ENCODE peak calls at places on chromosomes 13 and 19, in eight cellular contexts. F is IMR-90, A is Peyer's patch, I is A549, C is esophagus muscularis mucosa, U is adrenal gland, L is uterus, K is esophagus squamous epithelium. G is an unnamed sample.

GRCh38 chr13:29901714-29902631 is 51.6 kb upstream of the UBL3 start:
- DNase-seq in F (peak; percentile 97), A (no peak), I (no peak), C (no peak), U (no peak), L (peak; percentile 57), K (no peak), G (no peak)

GRCh38 chr19:18951721-18952281 is 10.8 kb upstream of the HOMER3 start:
- DNase-seq in F (no peak), A (no peak), I (no peak), C (no peak), U (no peak), L (no peak), K (no peak), G (no peak)

GRCh38 chr13:38180670-38181069 is 169.0 kb upstream of the UFM1 start:
- DNase-seq in F (no peak), A (no peak), I (no peak), C (no peak), U (no peak), L (no peak), K (no peak), G (no peak)

GRCh38 chr13:27375686-27376326 is 48.6 kb upstream of the GTF3A start:
- DNase-seq in F (peak; percentile 70), A (peak; percentile 55), I (peak; percentile 62), C (no peak), U (peak; percentile 62), L (peak; percentile 50), K (no peak), G (peak; percentile 70)

GRCh38 chr13:39040206-39040605 is 1.9 kb downstream of the NHLRC3 start:
- DNase-seq in F (no peak), A (no peak), I (no peak), C (no peak), U (no peak), L (no peak), K (no peak), G (no peak)

GRCh38 chr13:49669735-49670309 is 21.5 kb downstream of the EBPL start:
- DNase-seq in F (peak; percentile 81), A (no peak), I (peak; percentile 28), C (no peak), U (peak; percentile 82), L (peak; percentile 56), K (no peak), G (peak; percentile 63)

GRCh38 chr19:17281391-17282304 is at the start of gene ANKLE1:
- DNase-seq in F (no peak), A (peak; percentile 54), I (no peak), C (no peak), U (no peak), L (no peak), K (no peak), G (no peak)

GRCh38 chr19:18789883-18790565 is 1.1 kb downstream of the COMP start:
- DNase-seq in F (no peak), A (peak; percentile 24), I (no peak), C (no peak), U (no peak), L (no peak), K (no peak), G (no peak)

GRCh38 chr19:4373601-4374441 is 26.5 kb downstream of the SH3GL1 start:
- DNase-seq in F (peak; percentile 36), A (no peak), I (no peak), C (no peak), U (peak; percentile 77), L (no peak), K (no peak), G (no peak)

GRCh38 chr19:4371898-4372629 is 28.3 kb downstream of the SH3GL1 start:
- DNase-seq in F (no peak), A (no peak), I (no peak), C (no peak), U (peak; percentile 34), L (no peak), K (no peak), G (no peak)

GRCh38 chr19:4374451-4375163 is 25.7 kb downstream of the SH3GL1 start:
- DNase-seq in F (peak; percentile 87), A (no peak), I (peak; percentile 52), C (peak; percentile 93), U (peak; percentile 95), L (peak; percentile 78), K (no peak), G (peak; percentile 63)

GRCh38 chr19:4371209-4371897 is 28.0 kb downstream of the MPND start:
- DNase-seq in F (no peak), A (no peak), I (no peak), C (no peak), U (peak; percentile 83), L (no peak), K (no peak), G (no peak)

DNA sequence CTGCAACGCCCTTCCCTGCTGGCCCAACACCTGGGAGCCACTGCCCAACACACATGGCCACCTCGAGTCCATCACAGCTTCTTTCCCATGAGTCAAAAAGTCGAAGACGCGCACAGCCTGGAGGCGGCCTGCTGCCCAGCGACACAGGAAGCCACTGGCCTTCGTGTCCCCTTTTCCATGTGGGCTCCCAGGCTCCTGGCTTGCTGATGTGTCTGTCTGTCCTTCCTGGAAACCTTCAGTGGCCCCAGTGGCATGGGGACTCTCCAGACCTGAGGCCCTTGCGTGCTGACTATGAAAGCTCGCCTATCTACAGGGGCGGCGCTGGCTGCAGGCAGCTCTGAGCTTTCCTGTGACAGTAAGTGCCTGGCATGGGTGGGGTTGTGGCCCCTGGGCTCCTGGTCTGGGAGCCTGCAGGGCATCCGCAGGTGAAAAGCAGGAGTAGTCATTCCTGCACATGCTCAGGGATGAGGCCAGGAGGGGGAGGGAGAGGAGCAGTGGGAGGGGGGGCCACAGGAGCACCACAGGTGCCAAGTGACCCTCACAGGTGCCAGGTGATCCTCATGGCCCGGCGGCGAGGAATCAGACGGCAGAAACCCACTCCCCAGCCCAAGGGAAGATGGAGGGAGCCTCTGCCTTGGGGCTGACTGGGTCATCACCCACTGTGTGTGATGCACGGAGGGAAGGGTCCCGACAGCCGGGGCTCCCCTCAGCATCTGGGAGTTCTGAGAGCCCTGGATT is 27.5 kb downstream of the SH3GL1 start:
- DNase-seq in F (no peak), A (no peak), I (no peak), C (no peak), U (peak; percentile 38), L (no peak), K (no peak), G (no peak)
- H3K4me1 ChIP-seq in F (peaks cover 64% of the 10 kb centered on the region), A (peaks cover 12% of the 10 kb centered on the region), I (peaks cover 60% of the 10 kb centered on the region), C (peaks cover 100% of the 10 kb centered on the region), U (peaks cover 100% of the 10 kb centered on the region), L (peaks cover 54% of the 10 kb centered on the region), K (peaks cover 99% of the 10 kb centered on the region), G (peaks cover 45% of the 10 kb centered on the region)

GRCh38 chr19:1883784-1884183 is 1.5 kb downstream of the ABHD17A start:
- DNase-seq in F (no peak), A (no peak), I (no peak), C (no peak), U (no peak), L (no peak), K (no peak), G (no peak)

GRCh38 chr19:1882786-1883692 is 2.3 kb downstream of the ABHD17A start:
- DNase-seq in F (no peak), A (no peak), I (no peak), C (no peak), U (no peak), L (no peak), K (no peak), G (no peak)

GRCh38 chr19:1882089-1882785 is 3.1 kb downstream of the ABHD17A start:
- DNase-seq in F (no peak), A (peak; percentile 82), I (no peak), C (no peak), U (no peak), L (no peak), K (no peak), G (no peak)

GRCh38 chr19:1884291-1884718 is 991 bp downstream of the ABHD17A start:
- DNase-seq in F (no peak), A (no peak), I (no peak), C (no peak), U (no peak), L (no peak), K (no peak), G (no peak)

GRCh38 chr19:1880611-1881392 is 4.5 kb downstream of the ABHD17A start:
- DNase-seq in F (no peak), A (no peak), I (no peak), C (no peak), U (no peak), L (no peak), K (no peak), G (no peak)
- TF ChIP-seq POLR2A in F (no peak), A (no peak), I (no peak), C (no peak), U (no peak), L (no peak), K (no peak), G (no peak)

DNA sequence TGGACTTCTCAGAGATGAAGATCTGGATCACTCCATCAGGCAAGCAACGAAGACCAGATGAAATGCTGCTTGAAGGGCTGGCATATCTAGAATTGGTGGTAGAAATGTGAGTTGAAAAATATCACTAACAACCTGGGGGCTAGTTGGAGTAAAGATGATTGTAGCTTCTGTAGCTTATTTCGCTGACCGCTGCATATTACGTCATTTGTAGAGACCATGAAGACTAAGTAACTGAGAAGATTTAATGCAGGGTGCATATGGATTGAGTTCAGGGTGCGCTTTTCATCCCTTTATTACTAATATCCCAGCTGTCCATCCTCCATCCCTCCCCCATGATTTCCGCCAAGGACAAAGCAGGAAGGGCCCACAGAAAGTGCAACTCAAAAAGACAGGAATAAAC is 1364.0 kb downstream of the PCDH9 start:
- DNase-seq in F (no peak), A (no peak), I (no peak), C (no peak), U (no peak), L (no peak), K (no peak), G (no peak)
- H3K4me1 ChIP-seq in F (no peaks in the 10 kb centered on the region), A (no peaks in the 10 kb centered on the region), I (no peaks in the 10 kb centered on the region), C (no peaks in the 10 kb centered on the region), U (no peaks in the 10 kb centered on the region), L (no peaks in the 10 kb centered on the region), K (no peaks in the 10 kb centered on the region), G (no peaks in the 10 kb centered on the region)

GRCh38 chr19:5693195-5694166 is 3.4 kb downstream of the RPL36 start:
- DNase-seq in F (no peak), A (no peak), I (no peak), C (no peak), U (peak; percentile 54), L (no peak), K (no peak), G (no peak)

GRCh38 chr19:5692785-5693194 is 2.7 kb downstream of the RPL36 start:
- DNase-seq in F (no peak), A (no peak), I (no peak), C (no peak), U (no peak), L (no peak), K (no peak), G (no peak)

GRCh38 chr19:5691205-5691929 is 1.3 kb downstream of the RPL36 start:
- DNase-seq in F (peak; percentile 31), A (peak; percentile 46), I (no peak), C (no peak), U (peak; percentile 81), L (peak; percentile 68), K (no peak), G (no peak)

GRCh38 chr19:5690955-5691204 is 785 bp downstream of the RPL36 start:
- DNase-seq in F (no peak), A (no peak), I (no peak), C (no peak), U (no peak), L (no peak), K (no peak), G (no peak)

DNA sequence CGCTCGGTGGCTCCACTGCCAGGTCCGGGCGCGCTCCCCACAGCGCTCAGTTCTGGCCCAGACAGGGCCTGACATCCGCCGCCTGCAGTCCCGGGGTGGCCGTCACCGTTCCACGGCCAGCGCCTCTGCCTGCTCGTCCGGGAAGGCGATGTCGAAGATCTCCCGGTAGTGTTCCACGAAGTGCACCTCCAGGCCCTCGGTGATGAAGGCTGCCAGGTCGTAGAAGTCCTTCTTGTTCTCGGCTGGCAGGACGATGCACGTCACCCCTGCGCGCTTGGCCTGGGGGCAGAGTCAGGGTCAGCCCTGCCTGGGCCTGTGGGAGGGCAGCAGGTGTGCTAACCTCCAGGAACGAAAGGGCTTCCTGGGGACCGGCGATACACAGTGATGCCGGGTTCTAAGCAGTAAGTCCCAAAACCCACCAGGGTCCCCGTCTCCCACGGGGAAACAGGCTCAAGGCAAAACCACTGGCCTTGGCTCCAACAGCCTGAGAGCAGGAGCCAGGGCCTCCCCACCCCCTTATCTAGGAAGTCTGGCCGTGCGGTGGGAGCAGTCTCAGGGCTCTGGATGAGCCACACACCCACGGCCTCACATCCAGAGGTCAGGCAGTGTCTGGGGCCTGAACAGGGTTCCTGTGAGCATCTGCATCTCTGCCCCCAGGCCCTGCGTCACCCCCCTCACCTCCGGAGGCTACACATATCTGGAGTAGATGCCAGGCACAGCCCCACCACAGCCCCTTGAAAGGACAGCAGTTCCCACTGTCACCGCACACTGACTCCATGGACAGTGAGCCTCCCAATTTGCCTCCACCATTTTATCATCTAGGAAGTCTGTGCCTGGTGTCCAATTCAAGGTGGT is 2.1 kb downstream of the RPL36 start:
- DNase-seq in F (peak; percentile 11), A (no peak), I (no peak), C (no peak), U (peak; percentile 59), L (no peak), K (no peak), G (no peak)
- TF ChIP-seq POLR2A in F (no peak), A (no peak), I (no peak), C (no peak), U (no peak), L (no peak), K (no peak), G (no peak)